ENCODE peak calls at places on chromosomes 13 and 19, in four cellular contexts. L is HCT116, O is vagina, U is heart left ventricle. Z is an unnamed sample. For H3K9me3, the result is how much of the 10 kb centered on the place peaks cover.

GRCh38 chr13:62418872-62419271 is 1003.2 kb upstream of the PCDH20 start:
- DNase-seq in L (no peak), O (no peak), U (no peak), Z (no peak)

GRCh38 chr13:21670883-21671792 is at the start of gene FGF9:
- DNase-seq in L (peak), O (no peak), U (peak), Z (peak)

GRCh38 chr19:41883463-41883820 is 458 bp downstream of the ARHGEF1 start:
- DNase-seq in L (no peak), O (no peak), U (no peak), Z (no peak)

GRCh38 chr13:58999851-59000250 is 1163.9 kb downstream of the DIAPH3 start:
- DNase-seq in L (no peak), O (no peak), U (no peak), Z (no peak)

GRCh38 chr13:33707449-33707848 is 110.5 kb upstream of the RFC3 start:
- DNase-seq in L (no peak), O (no peak), U (no peak), Z (no peak)

GRCh38 chr13:103517066-103517767 is 451.0 kb upstream of the SLC10A2 start:
- DNase-seq in L (no peak), O (no peak), U (no peak), Z (no peak)

GRCh38 chr13:113216165-113217056 is 7.0 kb downstream of the CUL4A start:
- DNase-seq in L (peak), O (no peak), U (peak), Z (no peak)

GRCh38 chr13:87677043-87677333 is 5.8 kb downstream of the SLITRK5 start:
- DNase-seq in L (no peak), O (no peak), U (no peak), Z (no peak)

GRCh38 chr13:60329221-60329983 is 67.6 kb upstream of the TDRD3 start:
- DNase-seq in L (peak), O (no peak), U (no peak), Z (no peak)

GRCh38 chr13:27917121-27917947 is 2.5 kb upstream of the PDX1 start:
- DNase-seq in L (no peak), O (no peak), U (no peak), Z (no peak)

GRCh38 chr19:33484226-33484774 is 37.3 kb downstream of the PEPD start:
- DNase-seq in L (no peak), O (no peak), U (no peak), Z (no peak)

GRCh38 chr13:39317284-39317683 is 279.0 kb downstream of the NHLRC3 start:
- DNase-seq in L (no peak), O (no peak), U (no peak), Z (peak)

GRCh38 chr19:33522371-33522662 is 726 bp upstream of the PEPD start:
- DNase-seq in L (no peak), O (no peak), U (no peak), Z (no peak)

GRCh38 chr13:41649659-41650058 is 192.3 kb downstream of the RGCC start:
- DNase-seq in L (peak), O (no peak), U (no peak), Z (no peak)

GRCh38 chr13:24692541-24692940 is 12.3 kb downstream of the ATP12A start:
- DNase-seq in L (no peak), O (no peak), U (no peak), Z (no peak)

GRCh38 chr19:37699057-37699456 is 20.5 kb downstream of the ZNF607 start:
- DNase-seq in L (no peak), O (no peak), U (no peak), Z (no peak)

DNA sequence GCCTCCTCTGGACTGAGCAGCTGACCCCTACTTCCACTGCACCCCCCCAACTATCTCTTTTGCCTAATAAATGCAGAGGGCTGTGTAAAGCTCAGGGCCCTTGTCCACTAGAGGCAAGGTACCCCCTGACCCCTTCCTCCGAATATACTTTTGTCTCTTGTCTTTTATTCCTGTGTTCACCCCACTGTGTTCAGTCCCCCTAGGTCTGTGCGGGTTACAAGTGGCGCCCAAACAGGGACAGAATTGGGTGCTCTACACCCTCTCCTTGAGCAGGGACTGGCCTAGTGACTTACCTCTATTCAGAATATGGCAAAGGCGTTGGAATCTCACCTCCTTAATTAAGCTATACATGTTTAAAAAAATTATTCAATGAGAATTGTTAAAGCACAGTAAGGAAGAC is 15.0 kb downstream of the ZNF350 start:
- DNase-seq in L (no peak), O (no peak), U (no peak), Z (no peak)
- H3K9me3 ChIP-seq in L (under half), O (half or more), U (under half), Z (half or more)

GRCh38 chr19:19386373-19386869 is 19.1 kb upstream of the GATAD2A start:
- DNase-seq in L (no peak), O (no peak), U (no peak), Z (no peak)
- TF ChIP-seq CTCF in L (no peak), O (no peak), U (peak), Z (no peak)

DNA sequence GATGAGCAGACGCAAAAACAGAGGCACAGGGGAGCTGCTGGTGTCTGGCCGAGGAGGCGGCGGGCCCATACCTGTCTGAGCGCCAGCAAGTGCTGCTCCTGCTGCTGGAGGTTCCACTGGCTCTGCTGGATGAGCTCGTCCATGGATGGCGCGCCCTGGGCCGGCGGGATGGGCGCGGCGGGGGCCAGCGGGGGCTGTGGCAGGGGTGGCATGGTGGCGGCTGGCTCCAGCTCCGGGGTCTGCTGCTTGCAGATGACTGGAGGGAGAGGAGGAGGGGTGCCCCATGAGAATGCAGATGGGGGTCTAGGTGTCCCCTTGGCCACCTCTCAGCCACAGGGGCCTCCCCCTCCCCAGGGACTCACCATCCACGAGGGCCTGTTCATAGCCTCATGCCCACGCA is 6.9 kb downstream of the CHERP start:
- DNase-seq in L (no peak), O (no peak), U (no peak), Z (no peak)
- TF ChIP-seq POLR2A in L (no peak), O (no peak), U (no peak), Z (no peak)

DNA sequence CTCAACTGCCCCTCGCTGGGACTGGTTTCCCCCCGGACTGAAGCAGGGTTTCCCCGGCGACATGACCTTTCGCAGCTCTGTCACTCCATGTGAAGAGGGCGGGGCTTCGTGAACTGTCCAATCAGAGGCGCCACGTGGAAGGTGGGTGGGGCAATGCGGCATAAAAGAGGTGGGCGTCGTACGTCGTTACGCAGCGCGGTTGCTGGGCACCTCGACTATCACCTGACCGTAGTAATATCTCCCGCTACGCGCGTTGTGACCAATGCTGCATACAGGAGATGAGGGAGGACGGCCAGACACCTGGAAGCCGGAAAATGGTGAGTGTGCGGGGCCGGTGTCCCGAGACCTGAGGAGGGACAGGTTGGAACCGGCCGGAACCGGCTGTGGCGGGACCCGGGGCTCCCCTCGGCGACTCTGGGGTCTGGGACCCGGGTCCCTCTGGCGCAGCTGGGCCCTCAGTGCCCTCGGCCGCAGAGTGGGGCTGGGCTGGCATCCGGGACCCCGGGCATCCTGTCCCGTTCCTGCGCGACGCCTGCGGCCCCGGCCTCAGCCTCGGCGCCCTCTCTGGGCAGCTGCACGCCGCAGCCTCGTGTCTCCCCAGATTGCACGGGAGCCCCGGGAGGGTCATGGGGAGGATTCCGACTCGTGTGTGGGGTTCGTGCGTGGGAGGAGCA is 32.1 kb downstream of the ZNF136 start:
- DNase-seq in L (no peak), O (no peak), U (peak), Z (peak)
- H3K9me3 ChIP-seq in L (under half), O (under half), U (under half), Z (under half)

GRCh38 chr19:2230029-2230531 is 6.0 kb downstream of the PLEKHJ1 start:
- DNase-seq in L (no peak), O (no peak), U (no peak), Z (no peak)

GRCh38 chr19:2233601-2234280 is 2.4 kb downstream of the PLEKHJ1 start:
- DNase-seq in L (no peak), O (no peak), U (no peak), Z (no peak)

GRCh38 chr19:2232286-2233151 is 3.6 kb downstream of the PLEKHJ1 start:
- DNase-seq in L (no peak), O (no peak), U (no peak), Z (no peak)

GRCh38 chr19:2230807-2231533 is 5.2 kb downstream of the PLEKHJ1 start:
- DNase-seq in L (no peak), O (no peak), U (no peak), Z (no peak)

GRCh38 chr19:2231621-2232221 is 4.4 kb downstream of the PLEKHJ1 start:
- DNase-seq in L (no peak), O (no peak), U (no peak), Z (no peak)
- TF ChIP-seq CTCF in L (no peak), O (no peak), U (peak), Z (no peak)

GRCh38 chr19:31113250-31113685 is 236.0 kb downstream of the TSHZ3 start:
- DNase-seq in L (no peak), O (no peak), U (no peak), Z (no peak)

GRCh38 chr19:31109626-31110025 is 239.6 kb downstream of the TSHZ3 start:
- DNase-seq in L (no peak), O (no peak), U (no peak), Z (no peak)

GRCh38 chr19:31110331-31110730 is 238.9 kb downstream of the TSHZ3 start:
- DNase-seq in L (no peak), O (no peak), U (no peak), Z (peak)

GRCh38 chr19:31112158-31112557 is 237.1 kb downstream of the TSHZ3 start:
- DNase-seq in L (no peak), O (no peak), U (no peak), Z (no peak)

DNA sequence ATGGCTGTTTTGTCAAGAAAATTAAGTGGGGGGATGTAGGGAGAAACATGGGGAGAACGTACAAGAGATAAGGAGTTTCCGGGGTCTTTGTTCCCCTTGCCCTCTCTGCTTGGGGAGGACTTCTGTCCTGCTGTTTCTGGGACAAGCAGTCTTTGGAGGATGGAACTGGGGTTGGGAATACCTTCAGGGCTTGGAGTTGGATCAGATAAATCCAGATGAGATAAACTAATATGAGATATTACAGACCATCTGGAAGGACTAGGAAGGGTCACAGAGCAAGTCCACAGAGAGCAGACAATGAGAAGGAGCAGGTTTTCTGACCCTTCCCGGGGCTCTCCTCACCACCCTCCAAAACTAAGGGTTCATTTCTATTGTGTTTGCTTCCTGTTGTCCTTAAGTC is 237.5 kb downstream of the TSHZ3 start:
- DNase-seq in L (no peak), O (no peak), U (no peak), Z (no peak)
- TF ChIP-seq POLR2A in L (no peak), O (no peak), U (no peak), Z (no peak)

GRCh38 chr19:12015753-12016116 is 19.7 kb downstream of the ZNF433 start:
- DNase-seq in L (no peak), O (no peak), U (no peak), Z (no peak)

GRCh38 chr19:12015015-12015752 is 20.3 kb downstream of the ZNF433 start:
- DNase-seq in L (no peak), O (no peak), U (no peak), Z (no peak)
- H3K9me3 ChIP-seq in L (under half), O (half or more), U (under half), Z (under half)

DNA sequence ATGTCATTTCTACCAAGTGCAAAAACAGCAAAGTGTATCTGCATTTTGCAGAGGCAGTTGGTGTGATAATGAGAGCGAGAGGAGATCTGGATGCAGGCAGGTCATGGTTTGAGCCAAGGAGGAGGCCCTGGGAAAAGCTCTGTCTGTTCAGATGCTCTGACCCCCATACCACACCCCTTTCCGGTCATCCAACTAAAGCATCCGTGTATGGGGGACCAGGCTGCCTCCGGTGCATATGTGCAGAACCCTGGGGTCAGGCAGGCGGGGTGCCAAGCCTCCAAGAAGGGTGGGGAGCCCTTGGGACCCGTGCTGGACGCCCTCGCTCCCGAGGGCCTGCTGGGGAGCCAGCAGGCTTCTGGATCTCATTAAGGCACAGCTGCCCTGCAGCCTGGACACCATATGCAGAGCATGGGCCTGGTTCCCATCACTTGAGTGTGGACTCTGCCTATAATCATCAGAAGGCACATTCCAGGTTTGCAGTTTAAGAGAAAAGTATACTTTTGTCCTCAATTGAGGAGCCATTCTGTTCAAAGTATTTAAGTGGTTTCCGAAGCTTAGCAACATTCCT is 56.1 kb downstream of the ALOX5AP start:
- DNase-seq in L (no peak), O (no peak), U (peak), Z (no peak)
- TF ChIP-seq CTCF in L (no peak), O (no peak), U (no peak), Z (no peak)

GRCh38 chr19:3761382-3762129 is at the start of gene APBA3:
- DNase-seq in L (peak), O (no peak), U (peak), Z (peak)
- TF ChIP-seq POLR2A in L (peak), O (peak), U (no peak), Z (no peak)